ENCODE peak calls at places on chromosomes 12 and 14, in four cellular contexts. One of them, this sample, is unnamed.
A peak's percentile ranks its signal among the peaks of the same experiment; 100 is the strongest.

GRCh38 chr12:107057071-107057834 is 36.1 kb downstream of the CRY1 start:
- DNase-seq in H7: no peak
- DNase-seq in tibial nerve: no peak
- DNase-seq in stimulated activated CD4-positive, alpha-beta T cell treated with anti-CD3 and anti-CD28 coated beads, Interleukin-12 subunit alpha, Interleukin-12 subunit beta, amount 100 ng/mL, for 4 hours: no peak
- DNase-seq in this sample: no peak

GRCh38 chr12:57552692-57553321 is 3.0 kb downstream of the KIF5A start:
- DNase-seq in H7: no peak
- DNase-seq in tibial nerve: no peak
- DNase-seq in stimulated activated CD4-positive, alpha-beta T cell treated with anti-CD3 and anti-CD28 coated beads, Interleukin-12 subunit alpha, Interleukin-12 subunit beta, amount 100 ng/mL, for 4 hours: no peak
- DNase-seq in this sample: no peak

GRCh38 chr14:100155881-100156645 is 3.4 kb downstream of the DEGS2 start:
- DNase-seq in H7: no peak
- DNase-seq in tibial nerve: no peak
- DNase-seq in stimulated activated CD4-positive, alpha-beta T cell treated with anti-CD3 and anti-CD28 coated beads, Interleukin-12 subunit alpha, Interleukin-12 subunit beta, amount 100 ng/mL, for 4 hours: no peak
- DNase-seq in this sample: no peak

GRCh38 chr12:122643207-122643805 is 59.9 kb downstream of the HCAR2 start:
- DNase-seq in H7: no peak
- DNase-seq in tibial nerve: no peak
- DNase-seq in stimulated activated CD4-positive, alpha-beta T cell treated with anti-CD3 and anti-CD28 coated beads, Interleukin-12 subunit alpha, Interleukin-12 subunit beta, amount 100 ng/mL, for 4 hours: no peak
- DNase-seq in this sample: no peak

GRCh38 chr12:121632069-121632970 is 6.0 kb downstream of the ORAI1 start:
- DNase-seq in H7: peak; percentile 28
- DNase-seq in tibial nerve: no peak
- DNase-seq in stimulated activated CD4-positive, alpha-beta T cell treated with anti-CD3 and anti-CD28 coated beads, Interleukin-12 subunit alpha, Interleukin-12 subunit beta, amount 100 ng/mL, for 4 hours: no peak
- DNase-seq in this sample: no peak

GRCh38 chr12:1851126-1851791 is 30.9 kb downstream of the LRTM2 start:
- DNase-seq in H7: no peak
- DNase-seq in tibial nerve: no peak
- DNase-seq in stimulated activated CD4-positive, alpha-beta T cell treated with anti-CD3 and anti-CD28 coated beads, Interleukin-12 subunit alpha, Interleukin-12 subunit beta, amount 100 ng/mL, for 4 hours: no peak
- DNase-seq in this sample: no peak

GRCh38 chr12:15563683-15564082 is 225.5 kb downstream of the EPS8 start:
- DNase-seq in H7: no peak
- DNase-seq in tibial nerve: no peak
- DNase-seq in stimulated activated CD4-positive, alpha-beta T cell treated with anti-CD3 and anti-CD28 coated beads, Interleukin-12 subunit alpha, Interleukin-12 subunit beta, amount 100 ng/mL, for 4 hours: no peak
- DNase-seq in this sample: no peak

GRCh38 chr14:54881761-54882401 is 20.7 kb downstream of the GCH1 start:
- DNase-seq in H7: no peak
- DNase-seq in tibial nerve: no peak
- DNase-seq in stimulated activated CD4-positive, alpha-beta T cell treated with anti-CD3 and anti-CD28 coated beads, Interleukin-12 subunit alpha, Interleukin-12 subunit beta, amount 100 ng/mL, for 4 hours: no peak
- DNase-seq in this sample: no peak

GRCh38 chr14:102848830-102849521 is 71.7 kb downstream of the TRAF3 start:
- DNase-seq in H7: no peak
- DNase-seq in tibial nerve: no peak
- DNase-seq in stimulated activated CD4-positive, alpha-beta T cell treated with anti-CD3 and anti-CD28 coated beads, Interleukin-12 subunit alpha, Interleukin-12 subunit beta, amount 100 ng/mL, for 4 hours: no peak
- DNase-seq in this sample: no peak

GRCh38 chr12:48998497-48999353 is 450 bp downstream of the DDN start:
- DNase-seq in H7: peak; percentile 79
- DNase-seq in tibial nerve: no peak
- DNase-seq in stimulated activated CD4-positive, alpha-beta T cell treated with anti-CD3 and anti-CD28 coated beads, Interleukin-12 subunit alpha, Interleukin-12 subunit beta, amount 100 ng/mL, for 4 hours: no peak
- DNase-seq in this sample: peak; percentile 43

GRCh38 chr12:121288158-121288848 is 8.2 kb downstream of the CAMKK2 start:
- DNase-seq in H7: peak; percentile 59
- DNase-seq in tibial nerve: no peak
- DNase-seq in stimulated activated CD4-positive, alpha-beta T cell treated with anti-CD3 and anti-CD28 coated beads, Interleukin-12 subunit alpha, Interleukin-12 subunit beta, amount 100 ng/mL, for 4 hours: no peak
- DNase-seq in this sample: no peak

GRCh38 chr14:59098377-59098776 is 90.1 kb upstream of the DAAM1 start:
- DNase-seq in H7: no peak
- DNase-seq in tibial nerve: no peak
- DNase-seq in stimulated activated CD4-positive, alpha-beta T cell treated with anti-CD3 and anti-CD28 coated beads, Interleukin-12 subunit alpha, Interleukin-12 subunit beta, amount 100 ng/mL, for 4 hours: no peak
- DNase-seq in this sample: no peak